ENCODE peak calls at places on chromosomes 7 and 10, in five cellular contexts. Z is HCT116, O is H1, U is SK-N-SH, Q is K562. J is an unnamed sample.

GRCh38 chr7:90387470-90388240 is 15.6 kb upstream of the CLDN12 start:
- DNase-seq in Z (no peak), O (no peak), U (no peak), Q (no peak), J (no peak)

GRCh38 chr7:81767883-81768282 is 2.0 kb downstream of the HGF start:
- DNase-seq in Z (no peak), O (no peak), U (no peak), Q (no peak), J (no peak)

GRCh38 chr10:62978417-62978955 is 154.6 kb upstream of the NRBF2 start:
- DNase-seq in Z (no peak), O (no peak), U (no peak), Q (no peak), J (no peak)

GRCh38 chr7:100515072-100515532 is 23.9 kb upstream of the AGFG2 start:
- DNase-seq in Z (no peak), O (no peak), U (no peak), Q (no peak), J (no peak)

GRCh38 chr7:111676811-111677210 is 114.5 kb upstream of the IMMP2L start:
- DNase-seq in Z (no peak), O (no peak), U (no peak), Q (no peak), J (no peak)

GRCh38 chr7:116290740-116291139 is 80.4 kb downstream of the TES start:
- DNase-seq in Z (no peak), O (no peak), U (no peak), Q (no peak), J (no peak)

GRCh38 chr10:110609592-110609991 is 34.5 kb upstream of the RBM20 start:
- DNase-seq in Z (peak), O (no peak), U (peak), Q (no peak), J (peak)

GRCh38 chr10:15262036-15262713 is 93.7 kb upstream of the NMT2 start:
- DNase-seq in Z (no peak), O (no peak), U (peak), Q (no peak), J (peak)

GRCh38 chr7:131328387-131329175 is 905 bp downstream of the MKLN1 start:
- DNase-seq in Z (no peak), O (no peak), U (no peak), Q (no peak), J (no peak)

GRCh38 chr10:102452672-102453340 is 1.5 kb upstream of the C10orf95 start:
- DNase-seq in Z (peak), O (no peak), U (no peak), Q (peak), J (no peak)

GRCh38 chr10:11631890-11632587 is 20.6 kb upstream of the USP6NL start:
- DNase-seq in Z (no peak), O (no peak), U (no peak), Q (no peak), J (no peak)

GRCh38 chr10:541750-542371 is 147.6 kb downstream of the DIP2C start:
- DNase-seq in Z (no peak), O (no peak), U (no peak), Q (no peak), J (no peak)

GRCh38 chr10:79311581-79312407 is 35.5 kb upstream of the PPIF start:
- DNase-seq in Z (no peak), O (no peak), U (peak), Q (no peak), J (no peak)

GRCh38 chr7:125605241-125605640 is 675.6 kb upstream of the POT1 start:
- DNase-seq in Z (no peak), O (no peak), U (no peak), Q (peak), J (no peak)

GRCh38 chr7:13055732-13056369 is 368.4 kb downstream of the ARL4A start:
- DNase-seq in Z (no peak), O (no peak), U (no peak), Q (no peak), J (no peak)

GRCh38 chr7:91435386-91436059 is 171.3 kb downstream of the FZD1 start:
- DNase-seq in Z (no peak), O (no peak), U (no peak), Q (no peak), J (no peak)

GRCh38 chr10:27838291-27838690 is 92.7 kb upstream of the MKX start:
- DNase-seq in Z (no peak), O (no peak), U (no peak), Q (no peak), J (no peak)
- TF ChIP-seq JUND in Z (no peak), O (no peak), U (no peak), Q (no peak), J (no peak)

DNA sequence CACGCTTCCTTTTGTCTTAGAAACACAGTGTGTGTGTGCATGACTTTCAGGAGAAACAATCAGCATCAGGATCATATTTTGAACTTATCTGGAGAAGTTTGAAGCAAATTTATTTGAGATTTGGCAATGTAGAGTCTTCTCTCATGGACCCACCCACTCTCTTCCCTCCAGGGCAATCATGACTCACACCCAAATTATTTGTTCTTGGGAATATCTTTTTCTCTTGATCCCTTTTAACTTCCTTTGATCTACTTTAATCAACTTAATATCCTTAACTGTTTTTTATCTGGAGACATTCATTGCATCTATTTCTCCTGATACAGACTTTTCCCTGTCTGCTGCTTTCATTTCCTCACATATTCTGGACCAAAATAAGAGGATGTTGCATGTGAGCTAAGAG is 1174.3 kb downstream of the GATA3 start:
- DNase-seq in Z (no peak), O (no peak), U (no peak), Q (no peak), J (no peak)
- TF ChIP-seq JUND in Z (no peak), O (no peak), U (peak), Q (no peak), J (no peak)

DNA sequence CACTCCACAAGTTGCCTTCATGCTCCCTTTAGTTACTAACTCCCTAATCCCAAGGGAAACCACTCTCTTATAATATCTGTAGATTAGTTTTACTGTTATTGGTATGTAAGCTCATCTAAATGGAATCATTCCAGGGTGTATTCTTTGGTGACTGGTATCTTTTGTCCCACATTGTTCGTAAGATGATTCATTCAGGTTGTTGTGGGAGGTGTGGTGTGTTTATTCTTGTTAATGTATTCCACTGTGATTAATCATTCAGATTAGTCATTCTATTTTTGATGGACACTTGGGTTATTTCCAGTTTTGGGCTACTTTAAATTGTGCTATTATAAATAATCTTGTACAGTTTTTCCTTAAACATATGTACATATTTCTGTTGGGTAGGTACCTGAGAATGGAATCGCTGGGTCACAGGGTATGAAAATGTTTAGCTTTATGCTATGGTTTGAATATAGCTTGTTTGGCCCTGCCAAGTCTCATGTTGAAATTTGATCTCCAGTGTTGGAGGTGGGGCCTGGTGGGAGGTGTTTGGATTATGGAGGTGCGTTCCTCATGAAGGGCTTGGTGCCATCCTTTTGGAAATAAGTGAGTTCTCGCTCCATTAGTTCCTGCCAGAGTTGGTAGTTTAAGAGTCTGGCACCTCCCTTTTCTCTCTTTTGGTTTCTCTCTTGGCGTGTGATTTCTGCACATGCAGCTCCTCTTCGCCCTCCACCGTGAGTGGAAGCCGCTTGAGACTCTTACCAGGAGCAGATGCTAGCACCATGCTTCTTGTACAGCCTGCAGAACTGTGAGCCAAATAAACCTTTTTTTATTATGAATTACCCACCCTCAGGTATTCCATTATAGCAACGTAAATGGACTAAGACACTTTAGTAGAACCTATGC is 13.8 kb downstream of the BTRC start:
- DNase-seq in Z (peak), O (no peak), U (no peak), Q (peak), J (no peak)
- TF ChIP-seq JUND in Z (peak), O (no peak), U (peak), Q (peak), J (no peak)

DNA sequence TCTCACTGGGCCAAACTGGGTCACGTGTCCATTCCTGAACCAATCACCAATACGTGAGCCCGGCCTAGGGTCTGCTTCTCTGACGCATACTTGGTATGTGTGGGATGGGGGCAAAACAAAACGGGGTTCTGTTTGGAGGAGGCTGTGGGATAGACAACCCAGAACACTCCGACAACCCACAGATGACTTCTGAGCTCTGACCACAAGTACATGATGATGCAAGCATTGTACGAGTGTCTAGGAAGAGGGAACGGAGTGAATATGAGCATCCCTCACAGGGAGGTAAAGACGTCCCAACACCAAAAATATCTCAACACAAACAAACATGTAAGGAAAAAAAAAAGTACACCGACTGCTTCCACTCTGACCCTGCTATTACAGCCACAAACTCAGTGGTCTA is 5.6 kb downstream of the DAGLB start:
- DNase-seq in Z (no peak), O (no peak), U (no peak), Q (no peak), J (no peak)
- TF ChIP-seq JUND in Z (no peak), O (no peak), U (no peak), Q (no peak), J (no peak)

GRCh38 chr7:121080257-121080912 is 91.9 kb downstream of the CPED1 start:
- DNase-seq in Z (no peak), O (no peak), U (no peak), Q (no peak), J (no peak)

GRCh38 chr7:121082400-121083101 is 94.0 kb downstream of the CPED1 start:
- DNase-seq in Z (no peak), O (no peak), U (no peak), Q (no peak), J (no peak)

GRCh38 chr7:121083138-121083789 is 94.8 kb downstream of the CPED1 start:
- DNase-seq in Z (no peak), O (no peak), U (no peak), Q (peak), J (no peak)

GRCh38 chr7:121080913-121081326 is 92.4 kb downstream of the CPED1 start:
- DNase-seq in Z (no peak), O (no peak), U (no peak), Q (no peak), J (no peak)

GRCh38 chr7:121081327-121081936 is 92.9 kb downstream of the CPED1 start:
- DNase-seq in Z (peak), O (no peak), U (peak), Q (peak), J (peak)
- TF ChIP-seq JUND in Z (no peak), O (no peak), U (no peak), Q (no peak), J (no peak)

GRCh38 chr10:26439436-26440090 is 1.4 kb downstream of the APBB1IP start:
- DNase-seq in Z (no peak), O (no peak), U (no peak), Q (no peak), J (no peak)

GRCh38 chr10:26436848-26437247 is 1.3 kb upstream of the APBB1IP start:
- DNase-seq in Z (no peak), O (no peak), U (no peak), Q (no peak), J (no peak)

GRCh38 chr10:26440091-26440445 is 1.9 kb downstream of the APBB1IP start:
- DNase-seq in Z (no peak), O (no peak), U (no peak), Q (no peak), J (no peak)

GRCh38 chr10:26437637-26438461 is at the start of gene APBB1IP:
- DNase-seq in Z (no peak), O (no peak), U (no peak), Q (no peak), J (peak)

DNA sequence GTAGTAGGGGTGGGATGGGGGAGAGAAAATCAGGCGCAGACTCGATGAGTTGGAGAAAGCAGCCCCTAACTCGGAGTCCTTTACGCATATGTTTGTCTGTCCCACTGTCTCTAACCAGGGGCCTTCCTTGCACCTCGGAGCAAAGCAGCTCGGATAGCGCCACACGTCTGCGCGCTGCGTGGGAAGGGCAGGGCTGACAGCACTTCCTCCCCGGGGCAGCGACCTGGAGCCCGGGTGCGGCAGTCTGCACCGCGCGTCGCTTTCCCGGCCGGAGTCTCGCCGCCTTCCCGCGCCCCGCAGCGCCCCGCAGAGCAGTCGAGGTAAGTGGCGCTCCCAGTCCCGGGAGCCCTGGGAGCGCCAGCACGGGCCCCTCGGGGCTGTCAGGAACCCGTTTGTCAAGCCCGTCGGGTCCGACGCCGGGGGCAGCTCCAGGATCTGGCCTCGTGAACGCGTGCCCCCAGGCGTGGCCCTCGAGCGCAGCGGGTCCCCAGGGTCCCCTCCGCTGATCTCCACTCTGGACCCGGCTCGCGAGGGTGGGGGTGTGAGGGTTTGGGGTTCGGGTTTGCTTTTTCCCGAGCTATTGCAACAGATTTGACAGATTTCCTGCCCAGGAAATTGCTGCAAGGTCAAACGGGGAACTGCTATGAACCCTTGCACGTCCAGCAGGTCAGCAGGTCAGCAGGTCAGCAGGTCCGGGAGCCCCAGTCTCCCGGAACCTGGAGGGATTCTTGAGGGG is 561 bp downstream of the APBB1IP start:
- DNase-seq in Z (no peak), O (no peak), U (peak), Q (no peak), J (no peak)
- TF ChIP-seq JUND in Z (no peak), O (no peak), U (no peak), Q (no peak), J (no peak)

DNA sequence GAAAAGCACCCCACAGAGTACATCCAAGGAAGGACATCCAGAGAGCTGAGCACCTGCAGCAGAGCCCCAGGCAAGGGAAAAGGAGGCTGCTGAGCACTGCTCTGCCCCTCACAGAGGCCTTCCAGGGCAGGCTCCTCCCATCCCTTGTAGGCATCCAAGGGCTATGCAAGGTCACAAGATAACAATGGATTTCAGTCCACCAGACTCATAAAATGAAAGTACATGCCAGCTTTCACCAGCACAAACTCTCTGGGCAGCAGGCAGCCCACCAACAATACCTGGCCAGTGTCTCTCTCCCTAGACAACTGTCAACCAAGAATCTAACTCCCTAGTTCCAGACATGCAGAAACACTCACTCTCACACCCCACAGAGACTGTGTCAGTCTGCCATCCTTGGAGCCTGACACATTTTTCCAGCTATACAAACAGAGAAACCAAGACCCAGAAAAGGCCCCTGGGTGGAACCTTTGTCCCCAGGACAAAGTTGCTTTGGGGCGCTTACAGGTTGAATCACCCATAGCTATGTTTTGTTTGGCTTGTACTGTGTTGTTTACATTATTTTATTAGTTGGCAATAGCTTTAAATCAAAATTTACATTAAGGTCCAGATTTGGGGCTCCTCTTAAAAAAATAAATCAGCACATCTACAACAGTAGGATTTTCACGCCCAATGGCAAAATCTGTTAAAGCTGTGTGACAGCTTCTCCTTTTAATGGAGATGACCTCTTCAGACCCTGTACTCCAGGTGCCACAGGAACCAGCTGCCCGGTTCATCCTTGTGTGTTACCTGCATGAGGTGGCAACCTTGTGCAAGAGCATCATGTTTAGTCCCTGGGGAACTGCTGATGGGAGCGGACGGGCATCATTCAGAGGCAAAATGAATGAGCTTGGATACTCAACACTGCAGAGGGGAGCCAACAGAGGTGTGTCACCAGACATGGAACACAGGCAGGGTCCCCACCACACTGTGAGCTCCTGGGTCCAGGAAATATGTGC is 5.2 kb downstream of the GRID1 start:
- DNase-seq in Z (no peak), O (no peak), U (peak), Q (no peak), J (no peak)
- TF ChIP-seq JUND in Z (no peak), O (no peak), U (no peak), Q (no peak), J (no peak)

DNA sequence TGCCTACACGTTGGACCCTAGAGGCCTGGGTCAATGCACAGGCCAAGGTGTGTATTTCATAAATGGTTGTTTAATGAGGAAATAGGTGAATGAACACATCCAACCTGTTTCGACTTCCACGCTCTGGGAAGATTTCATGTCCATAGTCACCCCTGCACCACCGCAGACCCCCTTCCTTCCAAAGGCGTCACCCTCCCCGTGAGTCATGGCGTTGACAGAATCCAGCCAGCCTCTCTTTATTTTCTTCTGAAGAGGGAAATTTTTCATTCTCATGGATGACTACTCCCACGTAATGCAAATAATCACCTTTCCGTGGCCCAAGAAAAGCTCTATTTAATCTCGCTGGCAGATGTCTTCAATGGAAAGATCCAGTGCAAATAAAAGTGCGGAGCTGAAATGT is 75.3 kb upstream of the FOXK1 start:
- DNase-seq in Z (no peak), O (no peak), U (peak), Q (no peak), J (no peak)
- TF ChIP-seq JUND in Z (no peak), O (no peak), U (no peak), Q (no peak), J (no peak)

GRCh38 chr10:132784582-132785432 is 1.1 kb downstream of the NKX6-2 start:
- DNase-seq in Z (no peak), O (no peak), U (no peak), Q (no peak), J (no peak)
- TF ChIP-seq JUND in Z (no peak), O (no peak), U (no peak), Q (no peak), J (no peak)

J was measured in T47D.